ENCODE peak calls at places on chromosome 16, in four cellular contexts. One of them, this sample, is unnamed.

GRCh38 chr16:89798126-89798525 is 18.3 kb downstream of the FANCA start:
- DNase-seq in transverse colon: no peak
- DNase-seq in RWPE1: no peak
- DNase-seq in choroid plexus epithelial cell: no peak
- DNase-seq in this sample: no peak

GRCh38 chr16:79839851-79840321 is 239.3 kb upstream of the MAF start:
- DNase-seq in transverse colon: no peak
- DNase-seq in choroid plexus epithelial cell: no peak
- DNase-seq in RWPE1: no peak
- DNase-seq in this sample: no peak

GRCh38 chr16:89721644-89722391 is 481 bp downstream of the ZNF276 start:
- DNase-seq in choroid plexus epithelial cell: peak; percentile 58
- DNase-seq in RWPE1: no peak
- DNase-seq in transverse colon: peak; percentile 83
- DNase-seq in this sample: no peak

GRCh38 chr16:49474741-49475140 is 101.1 kb downstream of the C16orf78 start:
- DNase-seq in RWPE1: no peak
- DNase-seq in transverse colon: peak; percentile 3
- DNase-seq in choroid plexus epithelial cell: no peak
- DNase-seq in this sample: no peak

GRCh38 chr16:15972046-15972868 is 22.8 kb downstream of the ABCC1 start:
- DNase-seq in transverse colon: no peak
- DNase-seq in RWPE1: no peak
- DNase-seq in choroid plexus epithelial cell: peak; percentile 56
- DNase-seq in this sample: no peak

GRCh38 chr16:69890114-69890890 is 60.8 kb upstream of the CLEC18A start:
- DNase-seq in RWPE1: no peak
- DNase-seq in transverse colon: peak; percentile 68
- DNase-seq in choroid plexus epithelial cell: peak; percentile 48
- DNase-seq in this sample: no peak

GRCh38 chr16:49365711-49366509 is 7.7 kb upstream of the C16orf78 start:
- DNase-seq in choroid plexus epithelial cell: no peak
- DNase-seq in transverse colon: no peak
- DNase-seq in RWPE1: no peak
- DNase-seq in this sample: no peak

GRCh38 chr16:35798885-35799426 is 2339.5 kb downstream of the TP53TG3F start:
- DNase-seq in transverse colon: no peak
- DNase-seq in RWPE1: no peak
- DNase-seq in choroid plexus epithelial cell: no peak
- DNase-seq in this sample: no peak

GRCh38 chr16:80619824-80620223 is 79.0 kb downstream of the DYNLRB2 start:
- DNase-seq in RWPE1: no peak
- DNase-seq in transverse colon: no peak
- DNase-seq in choroid plexus epithelial cell: no peak
- DNase-seq in this sample: no peak

GRCh38 chr16:4339909-4340308 is 11.2 kb downstream of the PAM16 start:
- DNase-seq in transverse colon: no peak
- DNase-seq in RWPE1: no peak
- DNase-seq in choroid plexus epithelial cell: peak; percentile 49
- DNase-seq in this sample: no peak

GRCh38 chr16:78390070-78390469 is 290.6 kb downstream of the WWOX start:
- DNase-seq in RWPE1: no peak
- DNase-seq in choroid plexus epithelial cell: no peak
- DNase-seq in transverse colon: no peak
- DNase-seq in this sample: no peak

GRCh38 chr16:82192665-82193064 is 22.6 kb upstream of the MPHOSPH6 start:
- DNase-seq in transverse colon: no peak
- DNase-seq in choroid plexus epithelial cell: peak; percentile 73
- DNase-seq in RWPE1: peak; percentile 57
- DNase-seq in this sample: no peak

GRCh38 chr16:88454315-88455057 is 1.4 kb downstream of the ZFPM1 start:
- DNase-seq in transverse colon: peak; percentile 64
- DNase-seq in choroid plexus epithelial cell: no peak
- DNase-seq in RWPE1: peak; percentile 30
- DNase-seq in this sample: no peak

GRCh38 chr16:88456356-88457292 is 3.5 kb downstream of the ZFPM1 start:
- DNase-seq in RWPE1: no peak
- DNase-seq in transverse colon: no peak
- DNase-seq in choroid plexus epithelial cell: no peak
- DNase-seq in this sample: peak; percentile 67

GRCh38 chr16:88458039-88458772 is 5.1 kb downstream of the ZFPM1 start:
- DNase-seq in RWPE1: no peak
- DNase-seq in transverse colon: no peak
- DNase-seq in choroid plexus epithelial cell: no peak
- DNase-seq in this sample: no peak

GRCh38 chr16:88453621-88454314 is 688 bp downstream of the ZFPM1 start:
- DNase-seq in transverse colon: no peak
- DNase-seq in RWPE1: peak; percentile 30
- DNase-seq in choroid plexus epithelial cell: peak; percentile 31
- DNase-seq in this sample: no peak

GRCh38 chr16:88455610-88456355 is 2.7 kb downstream of the ZFPM1 start:
- DNase-seq in choroid plexus epithelial cell: peak; percentile 53
- DNase-seq in transverse colon: peak; percentile 61
- DNase-seq in RWPE1: peak; percentile 55
- DNase-seq in this sample: peak; percentile 95
- TF ChIP-seq CTCF in choroid plexus epithelial cell: peak; percentile 1
- TF ChIP-seq CTCF in transverse colon: no peak
- TF ChIP-seq CTCF in RWPE1: no peak
- TF ChIP-seq CTCF in this sample: no peak

GRCh38 chr16:28491080-28491969 is 549 bp downstream of the CLN3 start:
- DNase-seq in choroid plexus epithelial cell: peak; percentile 11
- DNase-seq in RWPE1: peak; percentile 48
- DNase-seq in transverse colon: peak; percentile 53
- DNase-seq in this sample: peak; percentile 24
- TF ChIP-seq CTCF in choroid plexus epithelial cell: peak; percentile 53
- TF ChIP-seq CTCF in RWPE1: no peak
- TF ChIP-seq CTCF in transverse colon: peak; percentile 54
- TF ChIP-seq CTCF in this sample: no peak

GRCh38 chr16:56332464-56333079 is 92.8 kb downstream of the AMFR start:
- DNase-seq in choroid plexus epithelial cell: peak; percentile 55
- DNase-seq in transverse colon: peak; percentile 67
- DNase-seq in RWPE1: peak; percentile 46
- DNase-seq in this sample: no peak
- TF ChIP-seq CTCF in choroid plexus epithelial cell: peak; percentile 52
- TF ChIP-seq CTCF in transverse colon: peak; percentile 27
- TF ChIP-seq CTCF in RWPE1: peak; percentile 24
- TF ChIP-seq CTCF in this sample: peak; percentile 46

DNA sequence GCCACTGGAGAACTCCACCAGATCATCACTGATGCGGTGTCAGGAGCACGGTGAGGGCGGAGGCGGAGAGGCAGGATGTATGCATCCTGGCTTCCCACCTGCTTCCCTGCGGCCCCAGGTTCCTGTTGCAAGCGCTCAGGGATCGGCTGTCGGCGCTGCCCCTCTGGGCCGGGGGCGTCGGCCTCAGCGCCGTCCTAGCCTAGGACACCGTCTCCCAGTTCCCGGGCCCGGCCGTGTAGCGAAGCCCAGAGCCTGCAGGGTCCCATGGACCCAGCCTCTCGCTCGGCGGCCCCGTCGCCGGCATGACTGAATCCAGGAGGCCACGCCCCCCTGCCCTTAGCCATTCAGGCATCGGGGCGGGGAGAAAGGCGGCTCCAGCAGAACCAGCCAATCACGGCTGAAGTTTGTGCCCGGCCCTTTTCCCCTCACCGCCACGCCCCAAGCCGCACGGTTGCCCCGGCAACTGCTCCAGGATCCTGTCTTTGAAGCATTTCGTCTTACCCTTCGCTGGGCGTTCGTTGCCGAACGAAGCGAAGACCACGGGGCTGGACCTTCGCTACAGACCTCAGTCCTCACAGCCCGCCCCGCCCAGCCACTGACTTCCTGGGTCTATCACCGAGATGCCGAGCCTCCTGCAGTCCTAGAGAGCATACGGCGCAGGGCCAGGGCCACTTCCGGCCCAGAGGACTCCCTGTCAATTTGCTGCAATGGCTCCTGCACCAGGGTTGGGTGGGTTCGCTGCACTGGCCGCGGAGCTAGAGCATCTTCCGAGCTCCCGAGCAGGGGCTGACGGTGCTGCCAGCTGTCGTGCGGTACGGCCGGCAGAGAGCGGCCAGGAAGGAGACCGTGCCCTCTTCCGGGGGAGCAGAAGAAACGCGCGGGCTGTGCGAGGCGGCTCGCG is 10.6 kb upstream of the ZNF213 start:
- DNase-seq in RWPE1: peak; percentile 94
- DNase-seq in transverse colon: peak; percentile 97
- DNase-seq in choroid plexus epithelial cell: peak; percentile 95
- DNase-seq in this sample: peak; percentile 96
- TF ChIP-seq CTCF in RWPE1: no peak
- TF ChIP-seq CTCF in transverse colon: peak; percentile 45
- TF ChIP-seq CTCF in choroid plexus epithelial cell: peak; percentile 46
- TF ChIP-seq CTCF in this sample: peak; percentile 19

GRCh38 chr16:309476-309875 is 26.5 kb downstream of the PDIA2 start:
- DNase-seq in choroid plexus epithelial cell: no peak
- DNase-seq in RWPE1: no peak
- DNase-seq in transverse colon: no peak
- DNase-seq in this sample: no peak
- TF ChIP-seq CTCF in choroid plexus epithelial cell: no peak
- TF ChIP-seq CTCF in RWPE1: no peak
- TF ChIP-seq CTCF in transverse colon: no peak
- TF ChIP-seq CTCF in this sample: peak; percentile 18

DNA sequence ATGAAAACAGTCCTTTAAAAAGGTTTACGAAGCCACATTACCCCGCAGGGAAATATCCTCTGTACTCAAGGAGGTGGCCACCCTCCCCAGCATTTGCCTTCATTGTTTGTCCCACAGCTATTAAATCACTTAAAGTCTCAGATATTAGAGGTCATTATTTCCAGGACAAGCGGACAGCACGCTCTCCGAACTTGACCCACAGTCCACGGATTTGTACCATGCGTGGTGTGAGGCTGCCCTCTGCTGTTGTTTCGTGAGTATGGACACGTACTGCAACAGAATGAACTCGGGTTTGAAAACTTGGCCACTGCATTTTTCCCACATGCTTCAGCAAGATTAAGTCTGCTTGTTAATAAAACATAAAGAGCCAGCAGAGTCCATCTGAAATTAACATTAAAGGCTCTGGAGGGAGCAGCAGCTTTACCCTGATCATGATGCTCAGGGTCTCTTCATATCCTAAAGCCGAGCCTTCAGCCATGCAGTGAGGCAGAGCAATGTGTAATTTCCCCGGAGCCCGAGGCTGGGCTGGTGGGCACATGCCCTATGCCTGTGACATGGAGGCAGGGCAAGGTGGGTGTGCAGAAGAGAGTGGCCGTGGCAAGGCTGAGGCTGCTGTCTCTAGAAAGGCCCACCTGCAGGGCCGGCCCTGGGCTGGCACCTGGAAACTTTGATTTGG is 19.7 kb downstream of the MEAK7 start:
- DNase-seq in transverse colon: peak; percentile 55
- DNase-seq in choroid plexus epithelial cell: peak; percentile 82
- DNase-seq in RWPE1: no peak
- DNase-seq in this sample: peak; percentile 58
- TF ChIP-seq CTCF in transverse colon: peak; percentile 82
- TF ChIP-seq CTCF in choroid plexus epithelial cell: peak; percentile 95
- TF ChIP-seq CTCF in RWPE1: no peak
- TF ChIP-seq CTCF in this sample: peak; percentile 38

GRCh38 chr16:48317614-48318013 is 67.6 kb downstream of the SIAH1 start:
- DNase-seq in choroid plexus epithelial cell: peak; percentile 87
- DNase-seq in transverse colon: no peak
- DNase-seq in RWPE1: peak; percentile 13
- DNase-seq in this sample: no peak
- TF ChIP-seq CTCF in choroid plexus epithelial cell: peak; percentile 28
- TF ChIP-seq CTCF in transverse colon: no peak
- TF ChIP-seq CTCF in RWPE1: no peak
- TF ChIP-seq CTCF in this sample: no peak

GRCh38 chr16:87348616-87349157 is 31.5 kb upstream of the C16orf95 start:
- DNase-seq in RWPE1: no peak
- DNase-seq in transverse colon: no peak
- DNase-seq in choroid plexus epithelial cell: no peak
- DNase-seq in this sample: no peak

GRCh38 chr16:87350031-87350430 is 32.8 kb upstream of the C16orf95 start:
- DNase-seq in transverse colon: no peak
- DNase-seq in RWPE1: no peak
- DNase-seq in choroid plexus epithelial cell: no peak
- DNase-seq in this sample: no peak

GRCh38 chr16:87346517-87347060 is 29.4 kb upstream of the C16orf95 start:
- DNase-seq in RWPE1: no peak
- DNase-seq in choroid plexus epithelial cell: no peak
- DNase-seq in transverse colon: no peak
- DNase-seq in this sample: no peak

GRCh38 chr16:87345721-87346424 is 28.7 kb upstream of the C16orf95 start:
- DNase-seq in choroid plexus epithelial cell: no peak
- DNase-seq in RWPE1: no peak
- DNase-seq in transverse colon: no peak
- DNase-seq in this sample: no peak

DNA sequence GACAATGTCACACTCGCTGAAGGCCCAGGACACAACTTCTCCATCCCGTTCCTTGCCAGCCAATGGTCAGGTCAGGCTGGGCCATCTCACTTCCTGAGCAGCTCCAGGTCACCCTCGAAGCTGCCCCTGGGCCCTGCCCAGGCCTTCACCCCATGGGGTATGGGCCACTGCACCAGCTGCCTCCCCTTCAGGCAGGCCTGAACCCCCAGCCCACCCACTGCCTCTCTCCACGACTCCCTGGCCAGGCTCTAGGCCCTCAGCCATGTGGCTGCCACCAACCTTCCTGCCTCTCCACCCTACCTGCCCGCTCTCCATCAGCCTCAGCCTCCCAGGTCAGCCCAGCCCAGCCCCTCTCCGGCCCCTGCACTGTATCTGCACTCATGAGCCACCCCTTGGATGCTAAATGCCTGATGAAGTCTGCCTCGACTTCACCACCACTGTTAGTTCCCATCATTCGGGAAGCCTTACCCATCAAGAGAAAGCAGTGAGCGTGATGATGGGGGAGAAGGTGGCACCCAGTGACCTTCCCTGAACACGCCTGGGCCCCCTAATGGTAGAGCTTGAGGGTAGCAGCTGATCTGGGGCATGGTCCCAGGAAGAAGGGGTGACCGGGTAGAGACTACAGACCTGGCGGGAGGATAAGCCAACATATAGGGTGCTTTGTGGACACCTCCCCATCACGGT is 30.9 kb upstream of the C16orf95 start:
- DNase-seq in RWPE1: no peak
- DNase-seq in transverse colon: no peak
- DNase-seq in choroid plexus epithelial cell: no peak
- DNase-seq in this sample: no peak
- TF ChIP-seq CTCF in RWPE1: no peak
- TF ChIP-seq CTCF in transverse colon: no peak
- TF ChIP-seq CTCF in choroid plexus epithelial cell: peak; percentile 7
- TF ChIP-seq CTCF in this sample: no peak

DNA sequence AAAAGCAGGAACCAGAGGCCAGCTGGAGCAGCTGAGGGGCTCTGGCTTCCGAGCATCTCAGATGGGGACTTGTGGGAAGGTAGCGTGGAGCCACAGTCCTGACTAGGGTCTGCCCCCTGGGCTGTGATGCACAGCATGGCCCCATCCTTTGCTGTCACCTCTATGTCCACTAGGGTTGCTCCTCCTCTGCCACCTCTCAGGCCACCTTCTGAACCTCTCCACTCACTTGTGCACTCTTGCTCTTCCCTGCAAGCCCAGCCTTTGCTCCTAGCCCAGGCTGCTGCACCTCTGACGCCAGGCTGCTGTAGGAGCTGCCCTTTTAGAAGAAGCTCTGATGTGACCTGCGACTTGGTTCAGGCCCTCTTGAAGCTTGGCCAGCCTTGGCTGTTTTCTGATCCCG is 24.3 kb upstream of the SMPD3 start:
- DNase-seq in RWPE1: no peak
- DNase-seq in choroid plexus epithelial cell: no peak
- DNase-seq in transverse colon: no peak
- DNase-seq in this sample: no peak
- TF ChIP-seq CTCF in RWPE1: no peak
- TF ChIP-seq CTCF in choroid plexus epithelial cell: no peak
- TF ChIP-seq CTCF in transverse colon: no peak
- TF ChIP-seq CTCF in this sample: no peak